ENCODE peak calls at places on chromosomes 4 and X, in ten cellular contexts. One of them, this sample, is unnamed.

GRCh38 chrX:33149085-33149484 is 62.3 kb downstream of the DMD start:
- DNase-seq in H54: no peak
- DNase-seq in IMR-90: no peak
- DNase-seq in lower leg skin: no peak
- DNase-seq in breast epithelium: no peak
- DNase-seq in body of pancreas: no peak
- DNase-seq in transverse colon: no peak
- DNase-seq in uterus: no peak
- DNase-seq in suprapubic skin: no peak
- DNase-seq in sigmoid colon: no peak
- DNase-seq in this sample: no peak

GRCh38 chr4:41538017-41538733 is at the start of gene LIMCH1:
- DNase-seq in H54: peak; percentile 27
- DNase-seq in IMR-90: no peak
- DNase-seq in lower leg skin: peak; percentile 65
- DNase-seq in breast epithelium: no peak
- DNase-seq in body of pancreas: no peak
- DNase-seq in transverse colon: peak; percentile 11
- DNase-seq in uterus: peak; percentile 40
- DNase-seq in suprapubic skin: peak; percentile 81
- DNase-seq in sigmoid colon: peak; percentile 83
- DNase-seq in this sample: no peak

GRCh38 chr4:20420916-20421315 is 169.2 kb downstream of the SLIT2 start:
- DNase-seq in H54: no peak
- DNase-seq in IMR-90: no peak
- DNase-seq in lower leg skin: no peak
- DNase-seq in breast epithelium: no peak
- DNase-seq in body of pancreas: no peak
- DNase-seq in transverse colon: no peak
- DNase-seq in uterus: no peak
- DNase-seq in suprapubic skin: no peak
- DNase-seq in sigmoid colon: no peak
- DNase-seq in this sample: no peak

GRCh38 chr4:184550476-184550875 is 76.1 kb upstream of the IRF2 start:
- DNase-seq in H54: no peak
- DNase-seq in IMR-90: no peak
- DNase-seq in lower leg skin: no peak
- DNase-seq in breast epithelium: no peak
- DNase-seq in body of pancreas: no peak
- DNase-seq in transverse colon: no peak
- DNase-seq in uterus: no peak
- DNase-seq in suprapubic skin: no peak
- DNase-seq in sigmoid colon: no peak
- DNase-seq in this sample: no peak

GRCh38 chr4:65880594-65880993 is 210.3 kb upstream of the EPHA5 start:
- DNase-seq in H54: no peak
- DNase-seq in IMR-90: no peak
- DNase-seq in lower leg skin: no peak
- DNase-seq in breast epithelium: no peak
- DNase-seq in body of pancreas: no peak
- DNase-seq in transverse colon: no peak
- DNase-seq in uterus: no peak
- DNase-seq in suprapubic skin: no peak
- DNase-seq in sigmoid colon: no peak
- DNase-seq in this sample: no peak

GRCh38 chr4:31995943-31996901 is 1276.1 kb downstream of the PCDH7 start:
- DNase-seq in H54: no peak
- DNase-seq in IMR-90: no peak
- DNase-seq in lower leg skin: no peak
- DNase-seq in breast epithelium: no peak
- DNase-seq in body of pancreas: no peak
- DNase-seq in transverse colon: no peak
- DNase-seq in uterus: no peak
- DNase-seq in suprapubic skin: no peak
- DNase-seq in sigmoid colon: no peak
- DNase-seq in this sample: no peak

GRCh38 chr4:19983072-19983471 is 268.6 kb upstream of the SLIT2 start:
- DNase-seq in H54: no peak
- DNase-seq in IMR-90: peak; percentile 99
- DNase-seq in lower leg skin: no peak
- DNase-seq in breast epithelium: no peak
- DNase-seq in body of pancreas: no peak
- DNase-seq in transverse colon: no peak
- DNase-seq in uterus: no peak
- DNase-seq in suprapubic skin: no peak
- DNase-seq in sigmoid colon: no peak
- DNase-seq in this sample: no peak

GRCh38 chr4:186021461-186022167 is 47.3 kb upstream of the TLR3 start:
- DNase-seq in H54: no peak
- DNase-seq in IMR-90: peak; percentile 20
- DNase-seq in lower leg skin: no peak
- DNase-seq in breast epithelium: no peak
- DNase-seq in body of pancreas: peak; percentile 24
- DNase-seq in transverse colon: no peak
- DNase-seq in uterus: no peak
- DNase-seq in suprapubic skin: no peak
- DNase-seq in sigmoid colon: no peak
- DNase-seq in this sample: no peak

GRCh38 chrX:132612990-132613564 is 124.2 kb upstream of the MBNL3 start:
- DNase-seq in H54: no peak
- DNase-seq in IMR-90: peak; percentile 4
- DNase-seq in lower leg skin: no peak
- DNase-seq in breast epithelium: no peak
- DNase-seq in body of pancreas: peak; percentile 58
- DNase-seq in transverse colon: peak; percentile 27
- DNase-seq in uterus: no peak
- DNase-seq in suprapubic skin: no peak
- DNase-seq in sigmoid colon: no peak
- DNase-seq in this sample: peak; percentile 66
- TF ChIP-seq POLR2A in H54: no peak
- TF ChIP-seq POLR2A in IMR-90: no peak
- TF ChIP-seq POLR2A in lower leg skin: no peak
- TF ChIP-seq POLR2A in breast epithelium: no peak
- TF ChIP-seq POLR2A in body of pancreas: no peak
- TF ChIP-seq POLR2A in transverse colon: no peak
- TF ChIP-seq POLR2A in uterus: no peak
- TF ChIP-seq POLR2A in suprapubic skin: no peak
- TF ChIP-seq POLR2A in sigmoid colon: no peak
- TF ChIP-seq POLR2A in this sample: no peak

GRCh38 chrX:49992809-49993208 is 70.4 kb downstream of the CLCN5 start:
- DNase-seq in H54: no peak
- DNase-seq in IMR-90: no peak
- DNase-seq in lower leg skin: no peak
- DNase-seq in breast epithelium: no peak
- DNase-seq in body of pancreas: no peak
- DNase-seq in transverse colon: no peak
- DNase-seq in uterus: no peak
- DNase-seq in suprapubic skin: no peak
- DNase-seq in sigmoid colon: no peak
- DNase-seq in this sample: no peak

GRCh38 chrX:49991718-49992117 is 69.3 kb downstream of the CLCN5 start:
- DNase-seq in H54: no peak
- DNase-seq in IMR-90: no peak
- DNase-seq in lower leg skin: no peak
- DNase-seq in breast epithelium: no peak
- DNase-seq in body of pancreas: no peak
- DNase-seq in transverse colon: no peak
- DNase-seq in uterus: no peak
- DNase-seq in suprapubic skin: no peak
- DNase-seq in sigmoid colon: no peak
- DNase-seq in this sample: no peak

GRCh38 chrX:49993661-49994060 is 71.3 kb downstream of the CLCN5 start:
- DNase-seq in H54: no peak
- DNase-seq in IMR-90: no peak
- DNase-seq in lower leg skin: no peak
- DNase-seq in breast epithelium: no peak
- DNase-seq in body of pancreas: no peak
- DNase-seq in transverse colon: no peak
- DNase-seq in uterus: no peak
- DNase-seq in suprapubic skin: no peak
- DNase-seq in sigmoid colon: no peak
- DNase-seq in this sample: no peak

GRCh38 chrX:49995795-49996455 is 73.5 kb downstream of the CLCN5 start:
- DNase-seq in H54: no peak
- DNase-seq in IMR-90: no peak
- DNase-seq in lower leg skin: no peak
- DNase-seq in breast epithelium: no peak
- DNase-seq in body of pancreas: no peak
- DNase-seq in transverse colon: no peak
- DNase-seq in uterus: no peak
- DNase-seq in suprapubic skin: no peak
- DNase-seq in sigmoid colon: no peak
- DNase-seq in this sample: no peak

DNA sequence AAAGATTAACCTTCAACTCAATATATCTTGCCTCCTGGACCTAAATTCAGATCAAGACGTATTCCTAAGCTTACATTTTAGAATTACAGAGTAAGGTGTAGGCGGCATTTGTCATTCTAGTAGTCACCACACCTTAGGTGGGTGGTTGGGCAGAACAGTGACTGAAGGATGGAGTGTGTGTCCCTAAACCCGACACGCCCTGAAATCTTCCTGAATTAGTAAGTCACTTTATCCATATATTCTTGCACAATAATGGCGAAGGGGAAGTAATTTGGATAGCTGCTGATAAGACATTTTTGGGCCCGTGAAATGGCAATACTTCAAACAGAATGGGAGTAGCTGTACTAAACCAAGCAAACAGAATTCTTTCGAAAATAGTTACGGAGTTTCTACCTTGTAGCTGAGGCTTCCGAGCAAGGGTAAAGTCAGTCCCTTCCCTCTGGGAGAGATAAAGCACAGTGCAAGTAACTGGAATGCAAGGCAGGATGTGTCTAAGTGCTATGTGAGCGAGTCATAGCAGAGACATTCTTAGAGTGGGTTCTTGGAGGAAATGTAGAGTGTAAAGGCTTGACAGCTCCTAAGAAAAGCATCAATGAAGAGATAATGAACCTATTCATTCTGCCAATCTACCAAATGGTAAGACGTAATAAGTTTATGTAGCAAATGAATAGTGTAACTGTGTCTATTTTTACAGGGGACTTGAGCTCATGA is 72.8 kb downstream of the CLCN5 start:
- DNase-seq in H54: peak; percentile 3
- DNase-seq in IMR-90: peak; percentile 77
- DNase-seq in lower leg skin: no peak
- DNase-seq in breast epithelium: no peak
- DNase-seq in body of pancreas: no peak
- DNase-seq in transverse colon: no peak
- DNase-seq in uterus: no peak
- DNase-seq in suprapubic skin: no peak
- DNase-seq in sigmoid colon: no peak
- DNase-seq in this sample: no peak
- TF ChIP-seq POLR2A in H54: no peak
- TF ChIP-seq POLR2A in IMR-90: no peak
- TF ChIP-seq POLR2A in lower leg skin: no peak
- TF ChIP-seq POLR2A in breast epithelium: no peak
- TF ChIP-seq POLR2A in body of pancreas: no peak
- TF ChIP-seq POLR2A in transverse colon: no peak
- TF ChIP-seq POLR2A in uterus: no peak
- TF ChIP-seq POLR2A in suprapubic skin: no peak
- TF ChIP-seq POLR2A in sigmoid colon: no peak
- TF ChIP-seq POLR2A in this sample: no peak

GRCh38 chr4:140091305-140091704 is 62.7 kb downstream of the MAML3 start:
- DNase-seq in H54: no peak
- DNase-seq in IMR-90: no peak
- DNase-seq in lower leg skin: no peak
- DNase-seq in breast epithelium: no peak
- DNase-seq in body of pancreas: no peak
- DNase-seq in transverse colon: no peak
- DNase-seq in uterus: no peak
- DNase-seq in suprapubic skin: no peak
- DNase-seq in sigmoid colon: no peak
- DNase-seq in this sample: no peak

GRCh38 chr4:140089216-140089615 is 64.8 kb downstream of the MAML3 start:
- DNase-seq in H54: no peak
- DNase-seq in IMR-90: no peak
- DNase-seq in lower leg skin: no peak
- DNase-seq in breast epithelium: no peak
- DNase-seq in body of pancreas: no peak
- DNase-seq in transverse colon: no peak
- DNase-seq in uterus: no peak
- DNase-seq in suprapubic skin: no peak
- DNase-seq in sigmoid colon: no peak
- DNase-seq in this sample: no peak

GRCh38 chr4:140094701-140095420 is 59.1 kb downstream of the MAML3 start:
- DNase-seq in H54: no peak
- DNase-seq in IMR-90: peak; percentile 73
- DNase-seq in lower leg skin: peak; percentile 63
- DNase-seq in breast epithelium: peak; percentile 55
- DNase-seq in body of pancreas: peak; percentile 46
- DNase-seq in transverse colon: peak; percentile 61
- DNase-seq in uterus: no peak
- DNase-seq in suprapubic skin: peak; percentile 85
- DNase-seq in sigmoid colon: peak; percentile 83
- DNase-seq in this sample: peak; percentile 32

GRCh38 chr4:140090215-140090731 is 63.7 kb downstream of the MAML3 start:
- DNase-seq in H54: no peak
- DNase-seq in IMR-90: peak; percentile 35
- DNase-seq in lower leg skin: no peak
- DNase-seq in breast epithelium: no peak
- DNase-seq in body of pancreas: no peak
- DNase-seq in transverse colon: no peak
- DNase-seq in uterus: no peak
- DNase-seq in suprapubic skin: no peak
- DNase-seq in sigmoid colon: no peak
- DNase-seq in this sample: no peak

GRCh38 chr4:140092094-140092820 is 61.7 kb downstream of the MAML3 start:
- DNase-seq in H54: no peak
- DNase-seq in IMR-90: no peak
- DNase-seq in lower leg skin: peak; percentile 26
- DNase-seq in breast epithelium: peak; percentile 53
- DNase-seq in body of pancreas: peak; percentile 30
- DNase-seq in transverse colon: peak; percentile 61
- DNase-seq in uterus: no peak
- DNase-seq in suprapubic skin: peak; percentile 80
- DNase-seq in sigmoid colon: no peak
- DNase-seq in this sample: peak; percentile 6
- TF ChIP-seq POLR2A in H54: no peak
- TF ChIP-seq POLR2A in IMR-90: no peak
- TF ChIP-seq POLR2A in lower leg skin: no peak
- TF ChIP-seq POLR2A in breast epithelium: no peak
- TF ChIP-seq POLR2A in body of pancreas: no peak
- TF ChIP-seq POLR2A in transverse colon: no peak
- TF ChIP-seq POLR2A in uterus: no peak
- TF ChIP-seq POLR2A in suprapubic skin: no peak
- TF ChIP-seq POLR2A in sigmoid colon: no peak
- TF ChIP-seq POLR2A in this sample: no peak

GRCh38 chrX:8189096-8189830 is 18.2 kb upstream of the VCX2 start:
- DNase-seq in H54: no peak
- DNase-seq in IMR-90: no peak
- DNase-seq in lower leg skin: no peak
- DNase-seq in breast epithelium: no peak
- DNase-seq in body of pancreas: no peak
- DNase-seq in transverse colon: no peak
- DNase-seq in uterus: no peak
- DNase-seq in suprapubic skin: no peak
- DNase-seq in sigmoid colon: no peak
- DNase-seq in this sample: no peak

GRCh38 chrX:8179653-8180052 is 8.6 kb upstream of the VCX2 start:
- DNase-seq in H54: no peak
- DNase-seq in IMR-90: no peak
- DNase-seq in lower leg skin: no peak
- DNase-seq in breast epithelium: no peak
- DNase-seq in body of pancreas: no peak
- DNase-seq in transverse colon: no peak
- DNase-seq in uterus: no peak
- DNase-seq in suprapubic skin: no peak
- DNase-seq in sigmoid colon: no peak
- DNase-seq in this sample: no peak

DNA sequence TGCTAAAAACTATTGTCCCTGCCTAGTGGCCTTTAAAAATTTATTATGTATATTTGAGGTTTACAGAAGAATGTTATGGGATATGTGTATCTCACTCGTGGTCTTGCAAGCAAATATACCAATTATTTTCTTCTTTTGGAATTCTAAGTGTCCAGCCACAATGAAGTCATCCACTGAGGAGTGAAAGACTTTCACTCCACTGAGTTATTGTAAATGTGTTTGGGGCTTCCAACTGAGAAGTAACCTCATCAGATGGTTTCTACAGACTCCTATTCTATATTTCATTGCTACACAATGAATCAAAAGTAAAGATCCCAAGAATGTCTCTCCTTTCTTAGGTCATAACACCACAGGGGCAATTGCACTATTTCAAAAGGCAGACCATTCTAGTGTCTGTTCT is 12.2 kb upstream of the VCX2 start:
- DNase-seq in H54: no peak
- DNase-seq in IMR-90: no peak
- DNase-seq in lower leg skin: no peak
- DNase-seq in breast epithelium: no peak
- DNase-seq in body of pancreas: no peak
- DNase-seq in transverse colon: no peak
- DNase-seq in uterus: no peak
- DNase-seq in suprapubic skin: no peak
- DNase-seq in sigmoid colon: no peak
- DNase-seq in this sample: no peak
- TF ChIP-seq POLR2A in H54: no peak
- TF ChIP-seq POLR2A in IMR-90: no peak
- TF ChIP-seq POLR2A in lower leg skin: no peak
- TF ChIP-seq POLR2A in breast epithelium: no peak
- TF ChIP-seq POLR2A in body of pancreas: no peak
- TF ChIP-seq POLR2A in transverse colon: no peak
- TF ChIP-seq POLR2A in uterus: no peak
- TF ChIP-seq POLR2A in suprapubic skin: no peak
- TF ChIP-seq POLR2A in sigmoid colon: no peak
- TF ChIP-seq POLR2A in this sample: no peak